ENCODE peak calls at places on chromosomes 4 and X, in eight cellular contexts. One of them, this sample, is unnamed.

GRCh38 chr4:1538096-1538410 is 131.8 kb upstream of the NKX1-1 start:
- DNase-seq in IMR-90: no peak
- DNase-seq in pancreas: no peak
- DNase-seq in cardiac muscle cell: no peak
- DNase-seq in cardiac fibroblast: no peak
- DNase-seq in astrocyte of the spinal cord: no peak
- DNase-seq in glutamatergic neuron: peak; percentile 14
- DNase-seq in GM13976: no peak
- DNase-seq in this sample: no peak

GRCh38 chr4:40842318-40842717 is 92.6 kb downstream of the NSUN7 start:
- DNase-seq in IMR-90: no peak
- DNase-seq in pancreas: no peak
- DNase-seq in cardiac muscle cell: no peak
- DNase-seq in cardiac fibroblast: no peak
- DNase-seq in astrocyte of the spinal cord: no peak
- DNase-seq in glutamatergic neuron: no peak
- DNase-seq in GM13976: no peak
- DNase-seq in this sample: no peak

GRCh38 chrX:19684265-19684664 is 169.0 kb upstream of the MAP3K15 start:
- DNase-seq in IMR-90: no peak
- DNase-seq in pancreas: no peak
- DNase-seq in cardiac muscle cell: no peak
- DNase-seq in cardiac fibroblast: no peak
- DNase-seq in astrocyte of the spinal cord: no peak
- DNase-seq in glutamatergic neuron: no peak
- DNase-seq in GM13976: no peak
- DNase-seq in this sample: no peak

GRCh38 chr4:94532016-94532789 is 80.5 kb downstream of the PDLIM5 start:
- DNase-seq in IMR-90: peak; percentile 57
- DNase-seq in pancreas: no peak
- DNase-seq in cardiac muscle cell: peak; percentile 40
- DNase-seq in cardiac fibroblast: peak; percentile 75
- DNase-seq in astrocyte of the spinal cord: no peak
- DNase-seq in glutamatergic neuron: no peak
- DNase-seq in GM13976: no peak
- DNase-seq in this sample: no peak

GRCh38 chr4:133146574-133147198 is 2.4 kb upstream of the PCDH10 start:
- DNase-seq in IMR-90: peak; percentile 40
- DNase-seq in pancreas: peak; percentile 42
- DNase-seq in cardiac muscle cell: peak; percentile 68
- DNase-seq in cardiac fibroblast: peak; percentile 66
- DNase-seq in astrocyte of the spinal cord: peak; percentile 75
- DNase-seq in glutamatergic neuron: peak; percentile 77
- DNase-seq in GM13976: peak; percentile 49
- DNase-seq in this sample: peak; percentile 73

GRCh38 chrX:6981718-6982406 is 165.7 kb upstream of the STS start:
- DNase-seq in IMR-90: no peak
- DNase-seq in pancreas: no peak
- DNase-seq in cardiac muscle cell: no peak
- DNase-seq in cardiac fibroblast: no peak
- DNase-seq in astrocyte of the spinal cord: no peak
- DNase-seq in glutamatergic neuron: no peak
- DNase-seq in GM13976: no peak
- DNase-seq in this sample: no peak

GRCh38 chrX:114462266-114462665 is 121.6 kb upstream of the HTR2C start:
- DNase-seq in IMR-90: no peak
- DNase-seq in pancreas: no peak
- DNase-seq in cardiac muscle cell: no peak
- DNase-seq in cardiac fibroblast: no peak
- DNase-seq in astrocyte of the spinal cord: no peak
- DNase-seq in glutamatergic neuron: no peak
- DNase-seq in GM13976: no peak
- DNase-seq in this sample: no peak

GRCh38 chrX:3960952-3961351 is 247.5 kb upstream of the PRKX start:
- DNase-seq in IMR-90: no peak
- DNase-seq in pancreas: no peak
- DNase-seq in cardiac muscle cell: no peak
- DNase-seq in cardiac fibroblast: no peak
- DNase-seq in astrocyte of the spinal cord: no peak
- DNase-seq in glutamatergic neuron: no peak
- DNase-seq in GM13976: no peak
- DNase-seq in this sample: no peak

GRCh38 chrX:1561164-1561563 is 24.2 kb upstream of the P2RY8 start:
- DNase-seq in IMR-90: no peak
- DNase-seq in pancreas: no peak
- DNase-seq in cardiac muscle cell: no peak
- DNase-seq in cardiac fibroblast: no peak
- DNase-seq in astrocyte of the spinal cord: no peak
- DNase-seq in glutamatergic neuron: no peak
- DNase-seq in GM13976: no peak
- DNase-seq in this sample: no peak

GRCh38 chr4:139736257-139736626 is 70.6 kb downstream of the MGST2 start:
- DNase-seq in IMR-90: no peak
- DNase-seq in pancreas: no peak
- DNase-seq in cardiac muscle cell: no peak
- DNase-seq in cardiac fibroblast: peak; percentile 17
- DNase-seq in astrocyte of the spinal cord: no peak
- DNase-seq in glutamatergic neuron: no peak
- DNase-seq in GM13976: no peak
- DNase-seq in this sample: no peak

GRCh38 chr4:107744532-107744931 is 24.5 kb upstream of the PAPSS1 start:
- DNase-seq in IMR-90: no peak
- DNase-seq in pancreas: no peak
- DNase-seq in cardiac muscle cell: no peak
- DNase-seq in cardiac fibroblast: no peak
- DNase-seq in astrocyte of the spinal cord: no peak
- DNase-seq in glutamatergic neuron: no peak
- DNase-seq in GM13976: no peak
- DNase-seq in this sample: no peak

GRCh38 chrX:119636419-119636818 is 30.2 kb upstream of the NKRF start:
- DNase-seq in IMR-90: no peak
- DNase-seq in pancreas: no peak
- DNase-seq in cardiac muscle cell: no peak
- DNase-seq in cardiac fibroblast: no peak
- DNase-seq in astrocyte of the spinal cord: no peak
- DNase-seq in glutamatergic neuron: no peak
- DNase-seq in GM13976: no peak
- DNase-seq in this sample: no peak

GRCh38 chr4:42048394-42048793 is 58.1 kb downstream of the SLC30A9 start:
- DNase-seq in IMR-90: peak; percentile 94
- DNase-seq in pancreas: no peak
- DNase-seq in cardiac muscle cell: peak; percentile 68
- DNase-seq in cardiac fibroblast: peak; percentile 83
- DNase-seq in astrocyte of the spinal cord: peak; percentile 78
- DNase-seq in glutamatergic neuron: no peak
- DNase-seq in GM13976: no peak
- DNase-seq in this sample: no peak

GRCh38 chr4:4914059-4914820 is 54.8 kb downstream of the MSX1 start:
- DNase-seq in IMR-90: peak; percentile 53
- DNase-seq in pancreas: no peak
- DNase-seq in cardiac muscle cell: peak; percentile 14
- DNase-seq in cardiac fibroblast: peak; percentile 1
- DNase-seq in astrocyte of the spinal cord: peak; percentile 8
- DNase-seq in glutamatergic neuron: no peak
- DNase-seq in GM13976: no peak
- DNase-seq in this sample: no peak

GRCh38 chr4:165079476-165079875 is 25.8 kb downstream of the TRIM75 start:
- DNase-seq in IMR-90: peak; percentile 44
- DNase-seq in pancreas: no peak
- DNase-seq in cardiac muscle cell: peak; percentile 27
- DNase-seq in cardiac fibroblast: peak; percentile 34
- DNase-seq in astrocyte of the spinal cord: peak; percentile 46
- DNase-seq in glutamatergic neuron: no peak
- DNase-seq in GM13976: no peak
- DNase-seq in this sample: no peak

GRCh38 chr4:140579278-140579677 is 10.5 kb upstream of the UCP1 start:
- DNase-seq in IMR-90: no peak
- DNase-seq in pancreas: no peak
- DNase-seq in cardiac muscle cell: no peak
- DNase-seq in cardiac fibroblast: no peak
- DNase-seq in astrocyte of the spinal cord: no peak
- DNase-seq in glutamatergic neuron: no peak
- DNase-seq in GM13976: no peak
- DNase-seq in this sample: no peak

GRCh38 chr4:57303012-57303751 is 193.0 kb upstream of the IGFBP7 start:
- DNase-seq in IMR-90: no peak
- DNase-seq in pancreas: no peak
- DNase-seq in cardiac muscle cell: peak; percentile 3
- DNase-seq in cardiac fibroblast: peak; percentile 2
- DNase-seq in astrocyte of the spinal cord: no peak
- DNase-seq in glutamatergic neuron: no peak
- DNase-seq in GM13976: no peak
- DNase-seq in this sample: no peak

GRCh38 chrX:40987413-40987812 is 97.8 kb upstream of the USP9X start:
- DNase-seq in IMR-90: no peak
- DNase-seq in pancreas: no peak
- DNase-seq in cardiac muscle cell: no peak
- DNase-seq in cardiac fibroblast: no peak
- DNase-seq in astrocyte of the spinal cord: no peak
- DNase-seq in glutamatergic neuron: no peak
- DNase-seq in GM13976: no peak
- DNase-seq in this sample: no peak

GRCh38 chrX:123173833-123174232 is 10.2 kb upstream of the GRIA3 start:
- DNase-seq in IMR-90: no peak
- DNase-seq in pancreas: no peak
- DNase-seq in cardiac muscle cell: no peak
- DNase-seq in cardiac fibroblast: peak; percentile 27
- DNase-seq in astrocyte of the spinal cord: no peak
- DNase-seq in glutamatergic neuron: no peak
- DNase-seq in GM13976: peak; percentile 13
- DNase-seq in this sample: no peak

GRCh38 chrX:118872102-118872566 is 48.5 kb downstream of the ZCCHC12 start:
- DNase-seq in IMR-90: no peak
- DNase-seq in pancreas: peak; percentile 49
- DNase-seq in cardiac muscle cell: no peak
- DNase-seq in cardiac fibroblast: no peak
- DNase-seq in astrocyte of the spinal cord: no peak
- DNase-seq in glutamatergic neuron: no peak
- DNase-seq in GM13976: no peak
- DNase-seq in this sample: no peak

GRCh38 chrX:78886550-78886949 is 58.6 kb upstream of the P2RY10 start:
- DNase-seq in IMR-90: no peak
- DNase-seq in pancreas: no peak
- DNase-seq in cardiac muscle cell: peak; percentile 13
- DNase-seq in cardiac fibroblast: peak; percentile 13
- DNase-seq in astrocyte of the spinal cord: peak; percentile 5
- DNase-seq in glutamatergic neuron: no peak
- DNase-seq in GM13976: peak; percentile 12
- DNase-seq in this sample: no peak
- TF ChIP-seq CTCF in IMR-90: peak; percentile 31
- TF ChIP-seq CTCF in pancreas: no peak
- TF ChIP-seq CTCF in cardiac muscle cell: peak; percentile 31
- TF ChIP-seq CTCF in cardiac fibroblast: peak; percentile 18
- TF ChIP-seq CTCF in astrocyte of the spinal cord: peak; percentile 27
- TF ChIP-seq CTCF in glutamatergic neuron: no peak
- TF ChIP-seq CTCF in GM13976: peak; percentile 21
- TF ChIP-seq CTCF in this sample: peak; percentile 53

GRCh38 chrX:38882894-38883620 is 81.8 kb downstream of the MID1IP1 start:
- DNase-seq in IMR-90: peak; percentile 90
- DNase-seq in pancreas: peak; percentile 26
- DNase-seq in cardiac muscle cell: peak; percentile 41
- DNase-seq in cardiac fibroblast: peak; percentile 94
- DNase-seq in astrocyte of the spinal cord: peak; percentile 89
- DNase-seq in glutamatergic neuron: no peak
- DNase-seq in GM13976: no peak
- DNase-seq in this sample: no peak
- TF ChIP-seq CTCF in IMR-90: no peak
- TF ChIP-seq CTCF in pancreas: no peak
- TF ChIP-seq CTCF in cardiac muscle cell: no peak
- TF ChIP-seq CTCF in cardiac fibroblast: peak; percentile 4
- TF ChIP-seq CTCF in astrocyte of the spinal cord: no peak
- TF ChIP-seq CTCF in glutamatergic neuron: no peak
- TF ChIP-seq CTCF in GM13976: no peak
- TF ChIP-seq CTCF in this sample: no peak

GRCh38 chrX:133215747-133216146 is 2.4 kb downstream of the TFDP3 start:
- DNase-seq in IMR-90: peak; percentile 2
- DNase-seq in pancreas: no peak
- DNase-seq in cardiac muscle cell: peak; percentile 8
- DNase-seq in cardiac fibroblast: peak; percentile 2
- DNase-seq in astrocyte of the spinal cord: peak; percentile 3
- DNase-seq in glutamatergic neuron: peak; percentile 15
- DNase-seq in GM13976: no peak
- DNase-seq in this sample: peak; percentile 20

GRCh38 chrX:133214316-133214715 is 3.8 kb downstream of the TFDP3 start:
- DNase-seq in IMR-90: no peak
- DNase-seq in pancreas: no peak
- DNase-seq in cardiac muscle cell: no peak
- DNase-seq in cardiac fibroblast: no peak
- DNase-seq in astrocyte of the spinal cord: no peak
- DNase-seq in glutamatergic neuron: no peak
- DNase-seq in GM13976: no peak
- DNase-seq in this sample: no peak

GRCh38 chrX:133218329-133218728 is at the start of gene TFDP3:
- DNase-seq in IMR-90: no peak
- DNase-seq in pancreas: no peak
- DNase-seq in cardiac muscle cell: no peak
- DNase-seq in cardiac fibroblast: no peak
- DNase-seq in astrocyte of the spinal cord: no peak
- DNase-seq in glutamatergic neuron: no peak
- DNase-seq in GM13976: no peak
- DNase-seq in this sample: no peak

DNA sequence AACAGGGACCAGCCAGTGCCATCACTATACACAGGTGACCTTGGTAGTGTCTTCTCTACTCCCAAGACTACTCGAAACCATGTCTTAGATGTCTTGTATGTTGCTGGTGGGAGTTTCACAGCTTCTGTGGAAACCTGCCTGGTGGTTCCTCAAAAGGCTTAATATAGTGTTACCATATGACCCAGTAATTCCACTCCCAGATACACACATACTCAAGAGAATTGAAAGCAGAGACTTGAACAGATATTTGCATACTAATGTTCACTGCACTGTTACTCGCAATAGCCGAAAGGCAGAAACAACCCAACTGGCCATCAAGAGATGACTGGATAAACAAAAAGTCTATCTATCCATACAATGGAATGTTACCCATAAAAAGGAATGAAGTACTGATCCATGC is 3.1 kb downstream of the TFDP3 start:
- DNase-seq in IMR-90: no peak
- DNase-seq in pancreas: no peak
- DNase-seq in cardiac muscle cell: no peak
- DNase-seq in cardiac fibroblast: no peak
- DNase-seq in astrocyte of the spinal cord: no peak
- DNase-seq in glutamatergic neuron: no peak
- DNase-seq in GM13976: no peak
- DNase-seq in this sample: no peak
- TF ChIP-seq CTCF in IMR-90: no peak
- TF ChIP-seq CTCF in pancreas: no peak
- TF ChIP-seq CTCF in cardiac muscle cell: no peak
- TF ChIP-seq CTCF in cardiac fibroblast: no peak
- TF ChIP-seq CTCF in astrocyte of the spinal cord: no peak
- TF ChIP-seq CTCF in glutamatergic neuron: no peak
- TF ChIP-seq CTCF in GM13976: no peak
- TF ChIP-seq CTCF in this sample: no peak

DNA sequence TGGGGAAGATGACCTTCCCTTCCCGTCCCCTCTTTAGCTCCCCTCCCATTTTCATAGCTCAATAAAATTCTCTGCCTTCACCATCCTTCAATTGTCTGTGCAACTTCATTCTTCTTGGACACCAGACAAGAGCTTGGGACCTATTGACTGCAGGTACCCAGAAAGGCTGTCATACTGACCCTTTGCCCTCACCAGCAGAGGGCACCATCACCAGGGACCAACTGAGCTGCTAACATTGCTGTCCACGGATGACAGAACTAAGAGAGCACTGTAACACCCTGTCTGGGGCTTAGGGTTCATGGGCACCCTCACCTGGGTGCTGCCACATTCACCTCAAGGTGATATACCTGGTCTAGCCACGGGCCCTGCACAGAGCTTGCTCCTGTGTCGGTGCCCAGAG is 141.3 kb upstream of the VCX3B start:
- DNase-seq in IMR-90: no peak
- DNase-seq in pancreas: no peak
- DNase-seq in cardiac muscle cell: no peak
- DNase-seq in cardiac fibroblast: no peak
- DNase-seq in astrocyte of the spinal cord: no peak
- DNase-seq in glutamatergic neuron: no peak
- DNase-seq in GM13976: no peak
- DNase-seq in this sample: no peak
- TF ChIP-seq CTCF in IMR-90: no peak
- TF ChIP-seq CTCF in pancreas: no peak
- TF ChIP-seq CTCF in cardiac muscle cell: peak; percentile 10
- TF ChIP-seq CTCF in cardiac fibroblast: no peak
- TF ChIP-seq CTCF in astrocyte of the spinal cord: no peak
- TF ChIP-seq CTCF in glutamatergic neuron: no peak
- TF ChIP-seq CTCF in GM13976: peak; percentile 28
- TF ChIP-seq CTCF in this sample: no peak

This sample was measured in neural crest cell.